ENCODE peak calls at places on chromosomes 2 and 18, in ten cellular contexts. One of them, this sample, is unnamed.

GRCh38 chr2:88866756-88867155 is 175.3 kb downstream of the RPIA start:
- DNase-seq in NCI-H345: no peak
- DNase-seq in posterior cingulate gyrus: no peak
- DNase-seq in T-helper 17 cell: no peak
- DNase-seq in NCI-H524: no peak
- DNase-seq in AML-193: peak
- DNase-seq in GM03348: no peak
- DNase-seq in stimulated activated CD8-positive, alpha-beta memory T cell treated with anti-CD3 and anti-CD28 coated beads, Interleukin-4, amount 100 ng/mL, for 24 hours: no peak
- DNase-seq in DMS79: no peak
- DNase-seq in uterus: no peak
- DNase-seq in this sample: no peak

GRCh38 chr2:24183369-24184069 is 8.7 kb downstream of the FAM228A start:
- DNase-seq in GM03348: no peak
- DNase-seq in stimulated activated CD8-positive, alpha-beta memory T cell treated with anti-CD3 and anti-CD28 coated beads, Interleukin-4, amount 100 ng/mL, for 24 hours: no peak
- DNase-seq in posterior cingulate gyrus: no peak
- DNase-seq in uterus: no peak
- DNase-seq in AML-193: no peak
- DNase-seq in NCI-H524: no peak
- DNase-seq in T-helper 17 cell: no peak
- DNase-seq in NCI-H345: no peak
- DNase-seq in DMS79: peak
- DNase-seq in this sample: no peak

GRCh38 chr2:28454016-28454930 is 41.6 kb upstream of the PLB1 start:
- DNase-seq in GM03348: no peak
- DNase-seq in uterus: no peak
- DNase-seq in NCI-H345: no peak
- DNase-seq in NCI-H524: no peak
- DNase-seq in AML-193: no peak
- DNase-seq in DMS79: peak
- DNase-seq in stimulated activated CD8-positive, alpha-beta memory T cell treated with anti-CD3 and anti-CD28 coated beads, Interleukin-4, amount 100 ng/mL, for 24 hours: no peak
- DNase-seq in posterior cingulate gyrus: no peak
- DNase-seq in T-helper 17 cell: no peak
- DNase-seq in this sample: no peak

GRCh38 chr2:28693223-28693622 is 58.4 kb upstream of the PPP1CB start:
- DNase-seq in GM03348: no peak
- DNase-seq in uterus: no peak
- DNase-seq in AML-193: no peak
- DNase-seq in NCI-H345: no peak
- DNase-seq in DMS79: no peak
- DNase-seq in NCI-H524: no peak
- DNase-seq in posterior cingulate gyrus: no peak
- DNase-seq in T-helper 17 cell: no peak
- DNase-seq in stimulated activated CD8-positive, alpha-beta memory T cell treated with anti-CD3 and anti-CD28 coated beads, Interleukin-4, amount 100 ng/mL, for 24 hours: no peak
- DNase-seq in this sample: no peak

GRCh38 chr2:200615247-200615646 is 29.4 kb downstream of the AOX1 start:
- DNase-seq in GM03348: peak
- DNase-seq in AML-193: no peak
- DNase-seq in DMS79: no peak
- DNase-seq in T-helper 17 cell: no peak
- DNase-seq in NCI-H345: no peak
- DNase-seq in NCI-H524: no peak
- DNase-seq in stimulated activated CD8-positive, alpha-beta memory T cell treated with anti-CD3 and anti-CD28 coated beads, Interleukin-4, amount 100 ng/mL, for 24 hours: no peak
- DNase-seq in posterior cingulate gyrus: no peak
- DNase-seq in uterus: no peak
- DNase-seq in this sample: peak

GRCh38 chr18:48939368-48940097 is 11.2 kb downstream of the SMAD7 start:
- DNase-seq in posterior cingulate gyrus: no peak
- DNase-seq in uterus: no peak
- DNase-seq in AML-193: no peak
- DNase-seq in stimulated activated CD8-positive, alpha-beta memory T cell treated with anti-CD3 and anti-CD28 coated beads, Interleukin-4, amount 100 ng/mL, for 24 hours: no peak
- DNase-seq in GM03348: peak
- DNase-seq in DMS79: no peak
- DNase-seq in T-helper 17 cell: no peak
- DNase-seq in NCI-H345: no peak
- DNase-seq in NCI-H524: no peak
- DNase-seq in this sample: peak

GRCh38 chr2:177251165-177251542 is 13.4 kb downstream of the NFE2L2 start:
- DNase-seq in stimulated activated CD8-positive, alpha-beta memory T cell treated with anti-CD3 and anti-CD28 coated beads, Interleukin-4, amount 100 ng/mL, for 24 hours: no peak
- DNase-seq in uterus: no peak
- DNase-seq in NCI-H345: no peak
- DNase-seq in posterior cingulate gyrus: no peak
- DNase-seq in NCI-H524: no peak
- DNase-seq in AML-193: no peak
- DNase-seq in T-helper 17 cell: no peak
- DNase-seq in DMS79: no peak
- DNase-seq in GM03348: no peak
- DNase-seq in this sample: no peak

GRCh38 chr2:51424418-51424817 is 392.5 kb upstream of the NRXN1 start:
- DNase-seq in DMS79: no peak
- DNase-seq in T-helper 17 cell: no peak
- DNase-seq in posterior cingulate gyrus: no peak
- DNase-seq in uterus: no peak
- DNase-seq in AML-193: no peak
- DNase-seq in stimulated activated CD8-positive, alpha-beta memory T cell treated with anti-CD3 and anti-CD28 coated beads, Interleukin-4, amount 100 ng/mL, for 24 hours: no peak
- DNase-seq in GM03348: peak
- DNase-seq in NCI-H345: no peak
- DNase-seq in NCI-H524: peak
- DNase-seq in this sample: no peak

GRCh38 chr18:27778925-27779324 is 398.0 kb downstream of the CDH2 start:
- DNase-seq in NCI-H524: no peak
- DNase-seq in GM03348: no peak
- DNase-seq in DMS79: no peak
- DNase-seq in posterior cingulate gyrus: no peak
- DNase-seq in stimulated activated CD8-positive, alpha-beta memory T cell treated with anti-CD3 and anti-CD28 coated beads, Interleukin-4, amount 100 ng/mL, for 24 hours: no peak
- DNase-seq in AML-193: no peak
- DNase-seq in uterus: no peak
- DNase-seq in NCI-H345: no peak
- DNase-seq in T-helper 17 cell: no peak
- DNase-seq in this sample: no peak

GRCh38 chr2:7725132-7725849 is 808.1 kb downstream of the RNF144A start:
- DNase-seq in AML-193: peak
- DNase-seq in GM03348: peak
- DNase-seq in stimulated activated CD8-positive, alpha-beta memory T cell treated with anti-CD3 and anti-CD28 coated beads, Interleukin-4, amount 100 ng/mL, for 24 hours: no peak
- DNase-seq in uterus: no peak
- DNase-seq in DMS79: no peak
- DNase-seq in posterior cingulate gyrus: no peak
- DNase-seq in NCI-H345: no peak
- DNase-seq in NCI-H524: peak
- DNase-seq in T-helper 17 cell: no peak
- DNase-seq in this sample: no peak

GRCh38 chr2:85792783-85793441 is 39.1 kb downstream of the ATOH8 start:
- DNase-seq in T-helper 17 cell: no peak
- DNase-seq in NCI-H345: no peak
- DNase-seq in stimulated activated CD8-positive, alpha-beta memory T cell treated with anti-CD3 and anti-CD28 coated beads, Interleukin-4, amount 100 ng/mL, for 24 hours: no peak
- DNase-seq in DMS79: no peak
- DNase-seq in posterior cingulate gyrus: no peak
- DNase-seq in GM03348: peak
- DNase-seq in NCI-H524: peak
- DNase-seq in AML-193: no peak
- DNase-seq in uterus: peak
- DNase-seq in this sample: no peak

GRCh38 chr2:200156140-200156858 is 150.2 kb upstream of the SPATS2L start:
- DNase-seq in stimulated activated CD8-positive, alpha-beta memory T cell treated with anti-CD3 and anti-CD28 coated beads, Interleukin-4, amount 100 ng/mL, for 24 hours: no peak
- DNase-seq in GM03348: peak
- DNase-seq in AML-193: no peak
- DNase-seq in T-helper 17 cell: no peak
- DNase-seq in DMS79: no peak
- DNase-seq in posterior cingulate gyrus: no peak
- DNase-seq in NCI-H345: no peak
- DNase-seq in uterus: peak
- DNase-seq in NCI-H524: no peak
- DNase-seq in this sample: no peak

This sample was measured in HL-60.